ENCODE peak calls at places on chromosomes 16 and 17, in four cellular contexts. One of them, this sample, is unnamed.

GRCh38 chr16:88456356-88457292 is 3.5 kb downstream of the ZFPM1 start:
- DNase-seq in CD4-positive, alpha-beta T cell: peak; percentile 51
- DNase-seq in right atrium auricular region: no peak
- DNase-seq in AG04450: no peak
- DNase-seq in this sample: no peak

GRCh38 chr16:67395458-67396158 is 2.3 kb upstream of the TPPP3 start:
- DNase-seq in AG04450: no peak
- DNase-seq in right atrium auricular region: no peak
- DNase-seq in CD4-positive, alpha-beta T cell: no peak
- DNase-seq in this sample: no peak

GRCh38 chr17:42135664-42136653 is 13.4 kb downstream of the HSPB9 start:
- DNase-seq in right atrium auricular region: peak; percentile 78
- DNase-seq in AG04450: no peak
- DNase-seq in CD4-positive, alpha-beta T cell: no peak
- DNase-seq in this sample: no peak

GRCh38 chr17:70767102-70767701 is 597.9 kb downstream of the KCNJ2 start:
- DNase-seq in AG04450: peak; percentile 3
- DNase-seq in CD4-positive, alpha-beta T cell: no peak
- DNase-seq in right atrium auricular region: no peak
- DNase-seq in this sample: no peak

GRCh38 chr17:81900181-81900820 is 1.7 kb upstream of the NPB start:
- DNase-seq in AG04450: no peak
- DNase-seq in right atrium auricular region: no peak
- DNase-seq in CD4-positive, alpha-beta T cell: no peak
- DNase-seq in this sample: no peak

GRCh38 chr16:15996432-15997109 is 47.2 kb downstream of the ABCC1 start:
- DNase-seq in right atrium auricular region: peak; percentile 82
- DNase-seq in AG04450: peak; percentile 73
- DNase-seq in CD4-positive, alpha-beta T cell: no peak
- DNase-seq in this sample: no peak

GRCh38 chr17:77437017-77437416 is 296.2 kb downstream of the SEC14L1 start:
- DNase-seq in CD4-positive, alpha-beta T cell: no peak
- DNase-seq in AG04450: peak; percentile 61
- DNase-seq in right atrium auricular region: no peak
- DNase-seq in this sample: no peak

GRCh38 chr17:4201231-4201630 is 58.2 kb downstream of the CYB5D2 start:
- DNase-seq in AG04450: no peak
- DNase-seq in right atrium auricular region: no peak
- DNase-seq in CD4-positive, alpha-beta T cell: no peak
- DNase-seq in this sample: no peak

GRCh38 chr16:17775061-17775460 is 304.3 kb upstream of the XYLT1 start:
- DNase-seq in right atrium auricular region: no peak
- DNase-seq in CD4-positive, alpha-beta T cell: no peak
- DNase-seq in AG04450: no peak
- DNase-seq in this sample: no peak

GRCh38 chr17:82559779-82560642 is 40.5 kb downstream of the FOXK2 start:
- DNase-seq in CD4-positive, alpha-beta T cell: no peak
- DNase-seq in right atrium auricular region: no peak
- DNase-seq in AG04450: no peak
- DNase-seq in this sample: no peak

GRCh38 chr16:2867987-2868789 is 10.2 kb upstream of the PRSS22 start:
- DNase-seq in CD4-positive, alpha-beta T cell: peak; percentile 90
- DNase-seq in right atrium auricular region: peak; percentile 97
- DNase-seq in AG04450: peak; percentile 84
- DNase-seq in this sample: peak; percentile 93

DNA sequence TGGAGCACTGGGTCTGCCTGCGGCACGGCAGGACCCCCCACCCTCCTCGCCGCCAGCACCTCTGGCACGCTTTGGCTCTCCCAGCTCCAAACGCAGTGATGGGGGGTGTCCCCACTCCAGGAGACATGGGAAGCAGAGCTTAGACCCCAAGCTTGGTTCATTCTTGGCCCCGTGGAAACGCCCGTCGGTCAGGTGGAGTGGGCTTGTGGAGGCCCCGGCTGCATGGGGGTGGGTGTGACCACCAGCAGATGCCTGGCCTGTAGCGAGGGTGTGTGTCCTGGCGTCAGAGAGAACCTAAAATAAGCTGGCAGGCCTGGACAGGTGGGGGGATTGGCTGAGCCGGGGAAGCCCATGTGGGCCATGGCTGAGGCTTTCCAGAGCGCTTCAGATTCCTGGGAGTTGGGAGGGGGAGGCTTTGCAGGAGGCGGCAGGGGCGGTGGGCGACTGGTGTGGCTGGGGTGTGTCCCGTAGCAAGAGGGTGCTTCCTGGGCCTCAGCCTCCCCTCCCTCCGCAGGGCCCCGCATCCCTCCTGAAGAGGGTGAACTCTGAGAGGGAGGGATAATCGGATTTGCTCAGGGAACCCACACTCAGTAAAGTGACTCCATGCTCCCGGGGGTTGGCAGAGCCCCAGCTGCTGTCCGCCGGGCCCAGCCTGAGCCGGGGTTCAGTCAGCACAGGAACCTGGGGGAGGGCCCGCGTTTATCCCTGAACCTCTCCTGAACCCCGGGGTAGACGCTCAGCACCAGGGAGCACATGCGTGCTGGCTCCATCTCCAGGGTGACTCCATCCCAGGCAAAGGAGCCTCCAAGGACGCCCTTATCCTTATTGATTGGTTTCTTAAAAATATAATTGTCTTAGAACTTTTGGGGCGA is 3.4 kb downstream of the CACNA1H start:
- DNase-seq in CD4-positive, alpha-beta T cell: no peak
- DNase-seq in right atrium auricular region: no peak
- DNase-seq in AG04450: no peak
- DNase-seq in this sample: no peak
- H3K27me3 ChIP-seq in CD4-positive, alpha-beta T cell: peaks cover 40% of the 10 kb centered on the region
- H3K27me3 ChIP-seq in right atrium auricular region: peaks cover 16% of the 10 kb centered on the region
- H3K27me3 ChIP-seq in AG04450: peaks cover 45% of the 10 kb centered on the region
- H3K27me3 ChIP-seq in this sample: no peaks in the 10 kb centered on the region

GRCh38 chr16:86367291-86368072 is 142.8 kb upstream of the FOXF1 start:
- DNase-seq in right atrium auricular region: no peak
- DNase-seq in AG04450: no peak
- DNase-seq in CD4-positive, alpha-beta T cell: no peak
- DNase-seq in this sample: no peak

GRCh38 chr16:86370036-86370435 is 140.3 kb upstream of the FOXF1 start:
- DNase-seq in CD4-positive, alpha-beta T cell: no peak
- DNase-seq in right atrium auricular region: no peak
- DNase-seq in AG04450: no peak
- DNase-seq in this sample: no peak

GRCh38 chr16:86365513-86366040 is 144.8 kb upstream of the FOXF1 start:
- DNase-seq in right atrium auricular region: no peak
- DNase-seq in AG04450: no peak
- DNase-seq in CD4-positive, alpha-beta T cell: no peak
- DNase-seq in this sample: no peak

GRCh38 chr16:86371083-86371803 is 139.1 kb upstream of the FOXF1 start:
- DNase-seq in CD4-positive, alpha-beta T cell: no peak
- DNase-seq in AG04450: no peak
- DNase-seq in right atrium auricular region: no peak
- DNase-seq in this sample: no peak

GRCh38 chr16:86368261-86368660 is 142.1 kb upstream of the FOXF1 start:
- DNase-seq in right atrium auricular region: no peak
- DNase-seq in AG04450: no peak
- DNase-seq in CD4-positive, alpha-beta T cell: no peak
- DNase-seq in this sample: no peak
- H3K27me3 ChIP-seq in right atrium auricular region: no peaks in the 10 kb centered on the region
- H3K27me3 ChIP-seq in AG04450: no peaks in the 10 kb centered on the region
- H3K27me3 ChIP-seq in CD4-positive, alpha-beta T cell: peaks cover 9% of the 10 kb centered on the region
- H3K27me3 ChIP-seq in this sample: no peaks in the 10 kb centered on the region

GRCh38 chr17:79814966-79815835 is 18.3 kb upstream of the CBX8 start:
- DNase-seq in right atrium auricular region: no peak
- DNase-seq in AG04450: no peak
- DNase-seq in CD4-positive, alpha-beta T cell: no peak
- DNase-seq in this sample: peak; percentile 82
- H3K27me3 ChIP-seq in right atrium auricular region: peaks cover 55% of the 10 kb centered on the region
- H3K27me3 ChIP-seq in AG04450: peaks cover 86% of the 10 kb centered on the region
- H3K27me3 ChIP-seq in CD4-positive, alpha-beta T cell: peaks cover 59% of the 10 kb centered on the region
- H3K27me3 ChIP-seq in this sample: peaks cover 3% of the 10 kb centered on the region

GRCh38 chr17:62565817-62566216 is 61.7 kb upstream of the MRC2 start:
- DNase-seq in CD4-positive, alpha-beta T cell: no peak
- DNase-seq in AG04450: no peak
- DNase-seq in right atrium auricular region: no peak
- DNase-seq in this sample: no peak

GRCh38 chr17:62566996-62567578 is 60.4 kb upstream of the MRC2 start:
- DNase-seq in AG04450: no peak
- DNase-seq in CD4-positive, alpha-beta T cell: no peak
- DNase-seq in right atrium auricular region: no peak
- DNase-seq in this sample: no peak

GRCh38 chr17:62562656-62563055 is 64.8 kb upstream of the MRC2 start:
- DNase-seq in right atrium auricular region: no peak
- DNase-seq in AG04450: peak; percentile 6
- DNase-seq in CD4-positive, alpha-beta T cell: no peak
- DNase-seq in this sample: no peak
- H3K27me3 ChIP-seq in right atrium auricular region: no peaks in the 10 kb centered on the region
- H3K27me3 ChIP-seq in AG04450: no peaks in the 10 kb centered on the region
- H3K27me3 ChIP-seq in CD4-positive, alpha-beta T cell: no peaks in the 10 kb centered on the region
- H3K27me3 ChIP-seq in this sample: no peaks in the 10 kb centered on the region

DNA sequence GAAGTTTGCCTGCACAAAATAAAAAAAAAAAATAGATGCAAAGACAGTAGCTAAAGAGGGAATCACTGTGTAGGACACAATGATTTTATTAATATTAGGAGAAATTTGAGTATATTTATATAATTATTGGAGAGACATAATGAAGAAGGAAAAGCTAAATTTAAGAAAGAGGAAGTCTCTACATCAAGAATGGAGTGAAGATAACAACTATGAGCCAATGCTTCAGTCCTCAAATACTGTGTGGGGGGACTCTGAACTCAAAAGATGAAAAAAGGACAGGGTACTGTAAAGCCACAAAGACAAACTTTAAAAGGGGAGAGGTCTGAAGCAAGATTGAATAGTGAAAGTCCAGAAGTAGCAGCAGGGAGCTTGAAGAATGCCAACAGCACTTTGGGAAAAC is 44.7 kb downstream of the SKAP1 start:
- DNase-seq in AG04450: no peak
- DNase-seq in right atrium auricular region: no peak
- DNase-seq in CD4-positive, alpha-beta T cell: no peak
- DNase-seq in this sample: no peak
- H3K27me3 ChIP-seq in AG04450: peaks cover 52% of the 10 kb centered on the region
- H3K27me3 ChIP-seq in right atrium auricular region: no peaks in the 10 kb centered on the region
- H3K27me3 ChIP-seq in CD4-positive, alpha-beta T cell: no peaks in the 10 kb centered on the region
- H3K27me3 ChIP-seq in this sample: no peaks in the 10 kb centered on the region

GRCh38 chr16:86507173-86508027 is 2.9 kb upstream of the FOXF1 start:
- DNase-seq in AG04450: no peak
- DNase-seq in CD4-positive, alpha-beta T cell: no peak
- DNase-seq in right atrium auricular region: no peak
- DNase-seq in this sample: no peak
- H3K27me3 ChIP-seq in AG04450: no peaks in the 10 kb centered on the region
- H3K27me3 ChIP-seq in CD4-positive, alpha-beta T cell: peaks cover 79% of the 10 kb centered on the region
- H3K27me3 ChIP-seq in right atrium auricular region: peaks cover 74% of the 10 kb centered on the region
- H3K27me3 ChIP-seq in this sample: peaks cover 49% of the 10 kb centered on the region

GRCh38 chr17:74855323-74855722 is 4.4 kb downstream of the GRIN2C start:
- DNase-seq in AG04450: no peak
- DNase-seq in right atrium auricular region: no peak
- DNase-seq in CD4-positive, alpha-beta T cell: no peak
- DNase-seq in this sample: no peak

GRCh38 chr17:74853048-74853397 is 6.7 kb downstream of the GRIN2C start:
- DNase-seq in AG04450: no peak
- DNase-seq in CD4-positive, alpha-beta T cell: no peak
- DNase-seq in right atrium auricular region: no peak
- DNase-seq in this sample: no peak

GRCh38 chr17:74854792-74855191 is 4.9 kb downstream of the GRIN2C start:
- DNase-seq in right atrium auricular region: no peak
- DNase-seq in AG04450: no peak
- DNase-seq in CD4-positive, alpha-beta T cell: no peak
- DNase-seq in this sample: no peak

GRCh38 chr17:74852237-74853047 is 7.2 kb downstream of the GRIN2C start:
- DNase-seq in right atrium auricular region: no peak
- DNase-seq in AG04450: no peak
- DNase-seq in CD4-positive, alpha-beta T cell: peak; percentile 54
- DNase-seq in this sample: no peak

DNA sequence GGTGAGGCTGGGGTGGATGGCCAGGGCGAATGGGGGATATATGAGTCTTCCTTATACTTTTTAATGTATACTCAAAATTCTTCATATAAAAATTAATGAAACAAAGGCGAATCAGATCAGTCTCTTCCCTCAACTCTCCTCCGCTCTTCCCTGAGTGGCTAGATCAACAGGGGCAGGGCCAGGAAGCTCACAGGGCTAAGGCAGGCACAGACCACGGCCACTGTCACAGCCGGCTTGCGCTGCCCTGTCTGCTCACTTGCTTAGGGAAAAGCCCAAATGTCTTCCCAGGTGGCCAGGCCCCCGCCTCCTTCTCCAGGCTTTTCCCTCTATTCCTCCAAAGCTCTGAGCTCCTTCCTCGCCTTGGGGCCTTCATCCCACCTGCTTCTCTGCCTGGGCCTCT is 6.0 kb downstream of the GRIN2C start:
- DNase-seq in right atrium auricular region: no peak
- DNase-seq in AG04450: no peak
- DNase-seq in CD4-positive, alpha-beta T cell: no peak
- DNase-seq in this sample: no peak
- H3K27me3 ChIP-seq in right atrium auricular region: no peaks in the 10 kb centered on the region
- H3K27me3 ChIP-seq in AG04450: peaks cover 66% of the 10 kb centered on the region
- H3K27me3 ChIP-seq in CD4-positive, alpha-beta T cell: peaks cover 64% of the 10 kb centered on the region
- H3K27me3 ChIP-seq in this sample: peaks cover 17% of the 10 kb centered on the region